ENCODE peak calls at places on chromosomes 4 and X, in ten cellular contexts. X is AG04450, R is A549, H is left lung, B is mesenchymal stem cell, E is H9, N is psoas muscle, O is gastrocnemius medialis, S is ascending aorta, Q is right lobe of liver. A is an unnamed sample.

GRCh38 chrX:135698924-135699323 is 14.5 kb upstream of the CT45A1 start:
- DNase-seq in X (no peak), R (no peak), H (no peak), B (no peak), E (no peak), N (no peak), O (no peak), S (no peak), Q (no peak), A (no peak)

GRCh38 chrX:21883258-21883657 is 27.5 kb downstream of the YY2 start:
- DNase-seq in X (no peak), R (peak; percentile 0), H (peak; percentile 54), B (peak; percentile 11), E (no peak), N (no peak), O (peak; percentile 1), S (no peak), Q (peak; percentile 53), A (no peak)

GRCh38 chrX:118593407-118593806 is 97.8 kb downstream of the DOCK11 start:
- DNase-seq in X (no peak), R (no peak), H (no peak), B (no peak), E (no peak), N (no peak), O (no peak), S (no peak), Q (no peak), A (no peak)

GRCh38 chrX:134622056-134622812 is 36.0 kb downstream of the PLAC1 start:
- DNase-seq in X (no peak), R (peak; percentile 37), H (no peak), B (peak; percentile 87), E (peak; percentile 35), N (no peak), O (no peak), S (no peak), Q (no peak), A (no peak)

GRCh38 chr4:7828926-7829325 is 110.7 kb downstream of the AFAP1 start:
- DNase-seq in X (no peak), R (no peak), H (no peak), B (peak; percentile 85), E (no peak), N (no peak), O (no peak), S (no peak), Q (no peak), A (no peak)

GRCh38 chr4:159296061-159296460 is 193.2 kb downstream of the RAPGEF2 start:
- DNase-seq in X (no peak), R (no peak), H (no peak), B (peak; percentile 74), E (no peak), N (no peak), O (no peak), S (no peak), Q (no peak), A (no peak)

GRCh38 chr4:10640535-10641159 is 43.9 kb downstream of the CLNK start:
- DNase-seq in X (no peak), R (no peak), H (peak; percentile 39), B (no peak), E (no peak), N (no peak), O (no peak), S (no peak), Q (no peak), A (no peak)

GRCh38 chr4:85779165-85779564 is 304.2 kb downstream of the ARHGAP24 start:
- DNase-seq in X (no peak), R (no peak), H (no peak), B (peak; percentile 77), E (no peak), N (no peak), O (no peak), S (no peak), Q (no peak), A (no peak)

GRCh38 chr4:149914521-149915115 is 99.0 kb upstream of the IQCM start:
- DNase-seq in X (peak; percentile 32), R (peak; percentile 57), H (no peak), B (peak; percentile 71), E (peak; percentile 62), N (no peak), O (no peak), S (no peak), Q (no peak), A (no peak)

GRCh38 chrX:21657318-21658151 is 595 bp downstream of the KLHL34 start:
- DNase-seq in X (no peak), R (no peak), H (no peak), B (no peak), E (no peak), N (peak; percentile 66), O (peak; percentile 12), S (no peak), Q (no peak), A (no peak)

GRCh38 chr4:16770887-16771286 is 127.6 kb downstream of the LDB2 start:
- DNase-seq in X (no peak), R (no peak), H (no peak), B (no peak), E (no peak), N (no peak), O (no peak), S (no peak), Q (no peak), A (no peak)

GRCh38 chr4:16794816-16795445 is 103.5 kb downstream of the LDB2 start:
- DNase-seq in X (no peak), R (peak; percentile 9), H (no peak), B (peak; percentile 59), E (peak; percentile 74), N (no peak), O (no peak), S (no peak), Q (peak; percentile 88), A (peak; percentile 2)

GRCh38 chr4:107036602-107037151 is 564 bp upstream of the DKK2 start:
- DNase-seq in X (no peak), R (no peak), H (no peak), B (peak; percentile 14), E (no peak), N (peak; percentile 28), O (no peak), S (no peak), Q (peak; percentile 43), A (no peak)

DNA sequence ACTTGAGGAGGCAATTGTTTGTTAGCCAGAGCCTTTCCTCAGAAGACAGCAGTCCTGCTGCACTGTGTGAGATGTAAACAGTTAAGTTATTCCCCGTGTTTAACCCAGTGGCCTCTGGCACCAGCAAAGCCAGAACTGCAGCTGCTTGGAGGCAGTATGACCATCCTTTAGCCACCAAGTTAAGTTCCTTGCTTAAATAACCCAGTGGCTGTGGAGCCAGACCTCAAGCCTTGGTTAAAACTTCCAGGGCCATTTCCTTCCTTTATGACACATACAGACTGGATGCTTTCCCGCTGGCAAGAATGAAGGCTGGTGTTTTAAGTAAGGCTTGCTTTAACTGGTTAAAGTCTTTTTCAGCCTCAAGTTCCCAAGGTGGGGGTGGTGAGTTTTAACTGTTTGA is 379.8 kb downstream of the DCAF12L2 start:
- DNase-seq in X (no peak), R (no peak), H (no peak), B (no peak), E (no peak), N (no peak), O (no peak), S (no peak), Q (no peak), A (no peak)
- H3K27ac ChIP-seq in X (no peak overlapping the region), R (no peak overlapping the region), H (no peak overlapping the region), B (no peak overlapping the region), E (no peak overlapping the region), N (no peak overlapping the region), O (no peak overlapping the region), S (no peak overlapping the region), Q (no peak overlapping the region), A (no peak overlapping the region)

DNA sequence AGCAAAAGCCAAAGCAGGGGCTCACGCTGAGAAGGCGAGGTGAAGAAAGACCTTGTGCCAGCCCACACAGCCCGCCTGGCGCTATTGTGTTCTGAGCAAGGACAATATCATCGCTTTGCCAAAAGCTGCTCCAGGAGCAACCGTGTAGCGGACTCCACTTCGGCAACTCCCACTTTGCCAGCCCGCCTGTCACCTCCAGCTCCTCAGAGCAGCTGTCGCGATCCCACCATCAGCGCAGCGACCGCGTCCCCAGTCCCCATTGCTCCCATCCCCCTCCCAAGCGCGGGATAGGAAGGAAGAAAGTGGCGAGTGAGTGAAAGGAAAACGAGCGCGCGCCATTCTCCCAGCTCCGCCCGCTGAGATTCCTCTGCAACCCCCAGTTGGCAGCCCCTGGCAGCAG is 759 bp downstream of the ZC4H2 start:
- DNase-seq in X (no peak), R (peak; percentile 4), H (peak; percentile 34), B (peak; percentile 38), E (peak; percentile 41), N (peak; percentile 53), O (no peak), S (no peak), Q (peak; percentile 66), A (peak; percentile 2)
- H3K27ac ChIP-seq in X (no peak overlapping the region), R (no peak overlapping the region), H (no peak overlapping the region), B (no peak overlapping the region), E (no peak overlapping the region), N (no peak overlapping the region), O (peak overlapping the region; percentile 20), S (peak overlapping the region; percentile 20), Q (no peak overlapping the region), A (no peak overlapping the region)

DNA sequence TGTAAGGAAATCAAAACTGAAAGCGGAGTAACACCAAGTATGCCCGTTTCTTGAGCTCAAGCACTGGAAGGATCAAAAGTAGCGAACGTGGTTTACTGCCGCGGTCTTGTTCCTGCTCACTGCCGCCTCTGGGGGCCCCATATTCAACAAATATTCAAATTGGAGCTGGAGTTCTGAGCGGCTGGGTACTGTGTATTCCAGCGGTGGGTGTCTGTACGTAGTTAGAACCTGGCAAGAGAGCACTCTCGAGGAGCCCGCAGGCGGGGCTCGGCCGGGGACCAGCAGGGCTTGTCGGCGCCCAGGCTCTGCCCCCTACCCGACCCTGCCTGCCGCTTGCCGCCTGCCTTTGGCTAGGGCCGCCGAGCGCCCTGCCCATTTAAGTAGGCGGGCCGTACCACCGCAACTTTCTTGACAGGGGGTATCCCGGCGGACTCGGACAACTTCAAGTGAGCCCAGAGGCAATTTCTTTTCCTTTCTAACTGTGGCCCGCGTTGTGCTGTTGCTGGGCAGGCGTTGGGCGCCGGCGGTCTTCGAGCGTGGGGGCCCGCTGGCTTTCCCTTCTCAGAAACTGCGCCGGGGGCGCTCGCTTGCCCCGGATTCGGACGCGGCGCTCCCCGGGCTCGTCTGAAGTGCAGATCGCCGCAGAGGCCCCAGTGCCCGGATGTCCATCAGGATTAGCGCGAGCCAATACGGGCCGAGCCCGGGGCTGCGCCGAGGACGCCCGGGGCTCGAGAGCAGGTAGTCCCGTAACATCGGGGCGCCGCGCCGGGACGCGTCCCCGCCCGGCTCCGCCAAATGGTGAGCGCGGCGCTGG is 71.9 kb downstream of the AFF1 start:
- DNase-seq in X (peak; percentile 87), R (peak; percentile 90), H (peak; percentile 94), B (peak; percentile 95), E (peak; percentile 94), N (peak; percentile 97), O (peak; percentile 93), S (peak; percentile 74), Q (peak; percentile 96), A (peak; percentile 86)
- H3K27ac ChIP-seq in X (peak overlapping the region; percentile 99), R (peak overlapping the region; percentile 94), H (peak overlapping the region; percentile 98), B (peak overlapping the region; percentile 99), E (no peak overlapping the region), N (peak overlapping the region; percentile 98), O (peak overlapping the region; percentile 97), S (peak overlapping the region; percentile 99), Q (peak overlapping the region; percentile 95), A (peak overlapping the region; percentile 90)

DNA sequence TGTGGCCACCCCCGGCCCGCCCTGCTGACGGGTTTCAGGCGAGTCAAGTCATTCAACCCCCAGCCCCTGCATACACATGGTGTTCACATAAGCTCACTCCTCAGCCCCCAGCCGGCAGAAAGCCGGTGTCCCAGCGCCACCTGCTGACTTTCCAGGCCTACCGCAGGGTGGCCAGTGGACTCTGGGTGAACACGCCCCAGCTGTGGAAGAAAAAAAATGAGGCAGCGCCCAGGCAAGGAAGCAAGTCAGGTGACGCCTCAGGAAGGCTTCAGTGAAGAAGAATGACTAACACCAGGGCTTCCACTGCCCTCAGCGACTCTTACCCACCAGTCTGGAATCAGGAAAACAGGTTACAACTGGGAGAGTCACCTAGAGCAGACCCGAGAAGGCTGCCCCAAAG is 15.8 kb downstream of the BCAP31 start:
- DNase-seq in X (peak; percentile 33), R (peak; percentile 81), H (peak; percentile 74), B (peak; percentile 86), E (peak; percentile 78), N (peak; percentile 89), O (peak; percentile 70), S (no peak), Q (no peak), A (no peak)
- H3K27ac ChIP-seq in X (no peak overlapping the region), R (no peak overlapping the region), H (no peak overlapping the region), B (peak overlapping the region; percentile 49), E (no peak overlapping the region), N (peak overlapping the region; percentile 90), O (peak overlapping the region; percentile 88), S (no peak overlapping the region), Q (no peak overlapping the region), A (no peak overlapping the region)